ENCODE peak calls at places on chromosomes 16 and 17, in seven cellular contexts. C is H1, T is neuronal stem cell, D is trophoblast cell, W is IMR-90, L is mesendoderm, A is H9. H is an unnamed sample.

GRCh38 chr16:85390511-85391174 is 222.5 kb upstream of the GSE1 start:
- DNase-seq in C (no peak), T (no peak), D (peak; percentile 97), W (peak; percentile 95), L (no peak), A (no peak), H (peak; percentile 95)

GRCh38 chr17:10249271-10250010 is 51.0 kb upstream of the GAS7 start:
- DNase-seq in C (no peak), T (no peak), D (no peak), W (no peak), L (no peak), A (no peak), H (no peak)

GRCh38 chr17:65389956-65390355 is 171.5 kb downstream of the AXIN2 start:
- DNase-seq in C (no peak), T (no peak), D (peak; percentile 93), W (peak; percentile 68), L (no peak), A (no peak), H (peak; percentile 68)

GRCh38 chr16:54937673-54938350 is 7.1 kb downstream of the IRX5 start:
- DNase-seq in C (no peak), T (peak; percentile 49), D (peak; percentile 21), W (no peak), L (no peak), A (no peak), H (no peak)

GRCh38 chr17:80968602-80969029 is 23.0 kb upstream of the CHMP6 start:
- DNase-seq in C (no peak), T (no peak), D (no peak), W (peak; percentile 49), L (no peak), A (no peak), H (no peak)

GRCh38 chr16:24997665-24998064 is 17.5 kb downstream of the ARHGAP17 start:
- DNase-seq in C (no peak), T (no peak), D (no peak), W (no peak), L (no peak), A (no peak), H (no peak)

GRCh38 chr17:65170839-65171238 is 33.7 kb downstream of the RGS9 start:
- DNase-seq in C (no peak), T (no peak), D (no peak), W (peak; percentile 55), L (no peak), A (no peak), H (peak; percentile 60)

GRCh38 chr16:57695378-57696054 is 910 bp downstream of the DRC7 start:
- DNase-seq in C (no peak), T (no peak), D (no peak), W (no peak), L (no peak), A (no peak), H (no peak)

GRCh38 chr17:29407856-29408255 is 17.7 kb downstream of the TAOK1 start:
- DNase-seq in C (no peak), T (no peak), D (peak; percentile 46), W (peak; percentile 16), L (no peak), A (no peak), H (no peak)

GRCh38 chr17:44273607-44274006 is 5.7 kb upstream of the SLC4A1 start:
- DNase-seq in C (no peak), T (no peak), D (peak; percentile 15), W (no peak), L (peak; percentile 26), A (peak; percentile 65), H (no peak)

GRCh38 chr16:67150833-67151396 is at the start of gene B3GNT9:
- DNase-seq in C (no peak), T (no peak), D (no peak), W (peak; percentile 66), L (peak; percentile 76), A (peak; percentile 82), H (peak; percentile 84)

GRCh38 chr17:54282886-54283285 is 460.2 kb downstream of the KIF2B start:
- DNase-seq in C (no peak), T (no peak), D (no peak), W (no peak), L (no peak), A (no peak), H (no peak)

GRCh38 chr17:19287651-19288050 is 50.5 kb downstream of the EPN2 start:
- DNase-seq in C (no peak), T (no peak), D (no peak), W (no peak), L (no peak), A (no peak), H (no peak)

GRCh38 chr17:40178021-40178601 is 841 bp downstream of the RAPGEFL1 start:
- DNase-seq in C (no peak), T (no peak), D (no peak), W (no peak), L (peak; percentile 61), A (peak; percentile 80), H (no peak)

GRCh38 chr17:57465551-57465950 is 209.2 kb downstream of the MSI2 start:
- DNase-seq in C (no peak), T (no peak), D (no peak), W (no peak), L (no peak), A (no peak), H (no peak)

GRCh38 chr16:67781548-67781921 is 24.8 kb downstream of the RANBP10 start:
- DNase-seq in C (no peak), T (no peak), D (no peak), W (no peak), L (no peak), A (no peak), H (no peak)

GRCh38 chr16:4945560-4946502 is 8.9 kb upstream of the PPL start:
- DNase-seq in C (no peak), T (no peak), D (peak; percentile 62), W (no peak), L (no peak), A (no peak), H (peak; percentile 62)

GRCh38 chr17:62405451-62405850 is 18.2 kb upstream of the METTL2A start:
- DNase-seq in C (no peak), T (no peak), D (no peak), W (peak; percentile 53), L (no peak), A (no peak), H (peak; percentile 7)

GRCh38 chr16:13307255-13307654 is 405.9 kb downstream of the SHISA9 start:
- DNase-seq in C (no peak), T (no peak), D (peak; percentile 4), W (no peak), L (peak; percentile 82), A (no peak), H (peak; percentile 4)

GRCh38 chr17:10614536-10615155 is 42.5 kb downstream of the MYH3 start:
- DNase-seq in C (no peak), T (peak; percentile 64), D (peak; percentile 73), W (peak; percentile 51), L (peak; percentile 79), A (peak; percentile 86), H (peak; percentile 68)

GRCh38 chr17:50943575-50943933 is 77.4 kb upstream of the TOB1 start:
- DNase-seq in C (no peak), T (no peak), D (no peak), W (no peak), L (no peak), A (peak; percentile 28), H (no peak)

GRCh38 chr17:41680426-41681040 is 8.2 kb upstream of the EIF1 start:
- DNase-seq in C (no peak), T (no peak), D (no peak), W (no peak), L (no peak), A (no peak), H (no peak)

GRCh38 chr16:83661656-83662055 is 146.1 kb upstream of the HSBP1 start:
- DNase-seq in C (no peak), T (no peak), D (no peak), W (no peak), L (no peak), A (no peak), H (no peak)

GRCh38 chr17:6910987-6911603 is 79.6 kb upstream of the TEKT1 start:
- DNase-seq in C (no peak), T (no peak), D (peak; percentile 76), W (peak; percentile 57), L (peak; percentile 40), A (no peak), H (peak; percentile 59)

GRCh38 chr17:20991276-20992037 is 51.4 kb downstream of the USP22 start:
- DNase-seq in C (no peak), T (no peak), D (no peak), W (no peak), L (no peak), A (no peak), H (no peak)

DNA sequence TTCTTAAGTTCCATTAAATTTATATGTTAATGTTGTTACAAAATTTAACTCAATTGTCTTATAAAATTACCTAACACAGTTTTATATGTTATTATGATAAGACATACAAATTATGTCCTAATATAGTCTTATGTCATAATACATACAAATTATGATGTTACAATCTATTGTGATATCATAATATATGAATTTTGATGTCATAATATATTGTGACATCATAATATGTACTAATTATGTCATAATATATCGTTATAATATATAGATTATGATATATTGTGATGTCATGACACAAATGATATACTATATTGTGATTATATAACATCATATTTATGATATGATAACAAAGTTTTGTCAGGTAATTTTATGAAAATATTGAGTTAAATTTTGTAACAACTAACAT is 1789.6 kb downstream of the TP53TG3F start:
- DNase-seq in C (no peak), T (no peak), D (no peak), W (no peak), L (no peak), A (no peak), H (no peak)
- H3K18ac ChIP-seq in C (no peak overlapping the region), T (no peak overlapping the region), D (no peak overlapping the region), W (no peak overlapping the region), L (no peak overlapping the region), A (no peak overlapping the region), H (no peak overlapping the region)

DNA sequence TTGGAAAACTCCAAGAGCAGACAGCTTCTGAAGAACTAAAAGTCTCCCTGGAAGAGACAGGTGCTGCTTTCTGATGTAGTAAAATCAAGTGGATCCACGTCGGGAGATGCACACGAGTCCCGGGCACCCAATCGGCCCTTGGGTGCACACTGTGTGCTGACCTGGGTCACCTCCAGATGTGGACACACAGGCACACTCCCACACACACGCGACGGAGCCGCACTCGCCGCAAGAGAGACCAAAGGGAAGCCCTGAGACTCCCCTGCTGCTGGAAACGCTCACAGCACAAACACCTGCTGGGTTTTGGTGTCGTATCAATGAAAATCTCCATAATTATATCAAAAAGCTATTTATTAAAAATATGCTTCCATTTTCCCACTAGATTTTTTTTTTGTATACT is 94.2 kb downstream of the ANKRD11 start:
- DNase-seq in C (no peak), T (no peak), D (no peak), W (no peak), L (no peak), A (no peak), H (no peak)
- H3K4me2 ChIP-seq in C (no peak overlapping the region), T (no peak overlapping the region), D (no peak overlapping the region), W (no peak overlapping the region), L (no peak overlapping the region), A (no peak overlapping the region), H (no peak overlapping the region)

DNA sequence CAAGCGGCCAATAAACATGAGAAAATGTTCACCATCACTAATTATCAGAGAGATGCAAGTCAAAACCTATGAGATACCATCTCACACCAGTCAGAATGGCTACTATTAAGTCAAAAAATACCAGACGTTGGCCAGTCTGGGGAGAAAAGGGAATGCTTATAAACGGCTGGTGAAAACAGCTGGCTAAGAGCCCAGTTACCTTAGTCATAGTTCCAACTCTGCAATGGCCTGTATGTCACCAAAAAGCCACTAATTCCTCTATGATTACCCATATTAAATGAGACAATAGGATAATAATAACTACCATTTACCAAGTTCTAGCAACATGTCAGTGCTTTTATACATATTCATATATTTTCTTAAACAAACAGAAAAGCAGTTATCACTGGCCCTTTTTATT is 42.9 kb upstream of the CDRT4 start:
- DNase-seq in C (no peak), T (no peak), D (peak; percentile 43), W (peak; percentile 83), L (no peak), A (no peak), H (peak; percentile 68)
- H2AK5ac ChIP-seq in C (no peak overlapping the region), T (no peak overlapping the region), D (no peak overlapping the region), W (no peak overlapping the region), L (no peak overlapping the region), A (no peak overlapping the region), H (no peak overlapping the region)

GRCh38 chr17:18235743-18236256 is 10.4 kb downstream of the LLGL1 start:
- DNase-seq in C (no peak), T (no peak), D (no peak), W (peak; percentile 67), L (no peak), A (no peak), H (peak; percentile 45)
- H3K18ac ChIP-seq in C (no peak overlapping the region), T (no peak overlapping the region), D (no peak overlapping the region), W (no peak overlapping the region), L (no peak overlapping the region), A (no peak overlapping the region), H (no peak overlapping the region)

H was measured in mesenchymal stem cell.